ENCODE peak calls at places on chromosomes 16 and 17, in five cellular contexts. C, X, Y, J and G are unnamed samples.

GRCh38 chr17:77619851-77620250 is 338.7 kb upstream of the TNRC6C start:
- DNase-seq in C (peak; percentile 91), X (no peak), Y (peak; percentile 60), J (no peak), G (no peak)

GRCh38 chr16:1288813-1289479 is 20.5 kb upstream of the UBE2I start:
- DNase-seq in C (no peak), X (no peak), Y (no peak), J (no peak), G (peak; percentile 83)

GRCh38 chr16:8655184-8655717 is 19.2 kb upstream of the ABAT start:
- DNase-seq in C (peak; percentile 63), X (no peak), Y (no peak), J (peak; percentile 40), G (peak; percentile 27)

GRCh38 chr17:47317119-47317518 is 6.6 kb upstream of the EFCAB13 start:
- DNase-seq in C (no peak), X (no peak), Y (peak; percentile 66), J (no peak), G (no peak)

GRCh38 chr17:76869878-76870714 is 1.9 kb downstream of the MGAT5B start:
- DNase-seq in C (peak; percentile 26), X (no peak), Y (no peak), J (no peak), G (no peak)

GRCh38 chr16:16166952-16167351 is 56.3 kb downstream of the ABCC6 start:
- DNase-seq in C (no peak), X (no peak), Y (no peak), J (no peak), G (no peak)

GRCh38 chr17:45311762-45312476 is 4.9 kb downstream of the MAP3K14 start:
- DNase-seq in C (peak; percentile 69), X (peak; percentile 93), Y (no peak), J (peak; percentile 82), G (no peak)

GRCh38 chr17:65037157-65037556 is 19.4 kb downstream of the GNA13 start:
- DNase-seq in C (no peak), X (no peak), Y (no peak), J (no peak), G (no peak)

GRCh38 chr17:72408641-72409040 is 287.8 kb downstream of the SOX9 start:
- DNase-seq in C (no peak), X (no peak), Y (no peak), J (no peak), G (no peak)

GRCh38 chr17:18968945-18969887 is 17.3 kb downstream of the SLC5A10 start:
- DNase-seq in C (no peak), X (no peak), Y (no peak), J (peak; percentile 81), G (no peak)

GRCh38 chr16:54991525-54991924 is 60.9 kb downstream of the IRX5 start:
- DNase-seq in C (no peak), X (no peak), Y (no peak), J (no peak), G (no peak)

GRCh38 chr17:40501499-40501911 is at the start of gene TNS4:
- DNase-seq in C (no peak), X (no peak), Y (no peak), J (peak; percentile 66), G (peak; percentile 59)

GRCh38 chr16:65509172-65509571 is 387.3 kb upstream of the CDH11 start:
- DNase-seq in C (no peak), X (no peak), Y (no peak), J (no peak), G (no peak)

GRCh38 chr16:7967986-7968509 is 622.3 kb downstream of the TMEM114 start:
- DNase-seq in C (no peak), X (no peak), Y (no peak), J (no peak), G (no peak)

GRCh38 chr16:27179500-27180072 is 23.7 kb upstream of the KDM8 start:
- DNase-seq in C (peak; percentile 76), X (peak; percentile 91), Y (peak; percentile 16), J (peak; percentile 88), G (no peak)

GRCh38 chr17:15384142-15384803 is 42.9 kb upstream of the TEKT3 start:
- DNase-seq in C (no peak), X (no peak), Y (no peak), J (no peak), G (no peak)

GRCh38 chr16:75931043-75931442 is 204.8 kb upstream of the CPHXL start:
- DNase-seq in C (peak; percentile 13), X (no peak), Y (peak; percentile 81), J (no peak), G (no peak)

GRCh38 chr16:19294156-19294649 is 8.7 kb downstream of the CLEC19A start:
- DNase-seq in C (peak; percentile 3), X (no peak), Y (no peak), J (no peak), G (no peak)

GRCh38 chr16:29645699-29646187 is 17.3 kb upstream of the SPN start:
- DNase-seq in C (peak; percentile 33), X (no peak), Y (no peak), J (no peak), G (no peak)

GRCh38 chr16:57533618-57534336 is 2.6 kb downstream of the CCDC102A start:
- DNase-seq in C (no peak), X (peak; percentile 49), Y (no peak), J (peak; percentile 34), G (no peak)

GRCh38 chr17:80287806-80288579 is 27.3 kb downstream of the RNF213 start:
- DNase-seq in C (no peak), X (no peak), Y (no peak), J (no peak), G (no peak)

GRCh38 chr17:38729886-38730525 is at the start of gene CISD3:
- DNase-seq in C (peak; percentile 75), X (peak; percentile 91), Y (no peak), J (peak; percentile 91), G (no peak)

GRCh38 chr16:46897471-46897870 is 13.3 kb downstream of the GPT2 start:
- DNase-seq in C (no peak), X (no peak), Y (no peak), J (no peak), G (no peak)

GRCh38 chr17:3946711-3947235 is 17.5 kb downstream of the ATP2A3 start:
- DNase-seq in C (no peak), X (no peak), Y (no peak), J (no peak), G (no peak)

GRCh38 chr17:75535119-75535537 is 9.6 kb downstream of the LLGL2 start:
- DNase-seq in C (no peak), X (no peak), Y (no peak), J (peak; percentile 53), G (no peak)

GRCh38 chr17:2792541-2793169 is 3.6 kb upstream of the RAP1GAP2 start:
- DNase-seq in C (no peak), X (no peak), Y (no peak), J (no peak), G (no peak)

GRCh38 chr17:43014946-43015519 is 7.2 kb downstream of the VAT1 start:
- DNase-seq in C (peak; percentile 26), X (no peak), Y (no peak), J (no peak), G (no peak)

GRCh38 chr16:53089434-53090270 is 34.9 kb downstream of the CHD9 start:
- DNase-seq in C (peak; percentile 30), X (peak; percentile 90), Y (peak; percentile 55), J (no peak), G (no peak)

GRCh38 chr17:67211742-67212141 is 33.3 kb downstream of the HELZ start:
- DNase-seq in C (peak; percentile 72), X (no peak), Y (no peak), J (no peak), G (no peak)

GRCh38 chr17:65277576-65277975 is 140.4 kb downstream of the RGS9 start:
- DNase-seq in C (peak; percentile 72), X (no peak), Y (peak; percentile 57), J (no peak), G (no peak)

GRCh38 chr17:66947311-66947710 is 17.2 kb upstream of the CACNG4 start:
- DNase-seq in C (no peak), X (no peak), Y (no peak), J (no peak), G (peak; percentile 59)

GRCh38 chr16:12617401-12617819 is 186.3 kb downstream of the CPPED1 start:
- DNase-seq in C (no peak), X (no peak), Y (no peak), J (no peak), G (no peak)

GRCh38 chr17:77881545-77881944 is 77.0 kb upstream of the TNRC6C start:
- DNase-seq in C (peak; percentile 92), X (peak; percentile 64), Y (peak; percentile 58), J (peak; percentile 67), G (no peak)

GRCh38 chr16:89334461-89334860 is 117.0 kb downstream of the ZNF778 start:
- DNase-seq in C (no peak), X (no peak), Y (no peak), J (no peak), G (no peak)

GRCh38 chr16:86755571-86756006 is 177.2 kb downstream of the FOXL1 start:
- DNase-seq in C (no peak), X (no peak), Y (no peak), J (no peak), G (no peak)

GRCh38 chr16:88088161-88088581 is 136.9 kb downstream of the BANP start:
- DNase-seq in C (no peak), X (no peak), Y (no peak), J (no peak), G (peak; percentile 80)
- TF ChIP-seq CTCF in C (no peak), X (no peak), Y (no peak), J (no peak), G (no peak)

GRCh38 chr17:17784599-17785264 is 52.1 kb downstream of the SREBF1 start:
- DNase-seq in C (peak; percentile 52), X (no peak), Y (no peak), J (peak; percentile 43), G (peak; percentile 81)
- TF ChIP-seq CTCF in C (peak; percentile 52), X (no peak), Y (peak; percentile 36), J (no peak), G (peak; percentile 44)

DNA sequence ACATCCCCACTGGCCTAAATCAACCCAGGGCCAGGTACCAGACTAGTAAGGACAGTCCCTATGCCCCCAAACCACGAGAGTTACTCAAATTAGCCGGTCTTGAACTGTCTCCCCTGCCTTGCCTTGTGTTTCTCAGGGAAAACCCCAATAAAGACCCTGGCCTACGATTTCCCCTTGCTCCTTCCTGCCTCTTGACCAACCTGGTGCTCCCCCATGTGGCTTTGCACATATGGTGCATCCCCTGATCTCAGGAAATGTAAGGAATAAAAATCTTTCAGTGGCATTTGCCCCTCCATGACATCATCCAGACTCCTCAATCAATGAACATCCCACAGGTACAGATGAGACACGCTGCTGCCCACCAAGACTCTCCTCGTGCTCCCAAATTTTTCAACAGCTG is 87.9 kb downstream of the ZNF18 start:
- DNase-seq in C (no peak), X (no peak), Y (no peak), J (no peak), G (no peak)
- TF ChIP-seq CTCF in C (no peak), X (no peak), Y (no peak), J (no peak), G (peak; percentile 26)

DNA sequence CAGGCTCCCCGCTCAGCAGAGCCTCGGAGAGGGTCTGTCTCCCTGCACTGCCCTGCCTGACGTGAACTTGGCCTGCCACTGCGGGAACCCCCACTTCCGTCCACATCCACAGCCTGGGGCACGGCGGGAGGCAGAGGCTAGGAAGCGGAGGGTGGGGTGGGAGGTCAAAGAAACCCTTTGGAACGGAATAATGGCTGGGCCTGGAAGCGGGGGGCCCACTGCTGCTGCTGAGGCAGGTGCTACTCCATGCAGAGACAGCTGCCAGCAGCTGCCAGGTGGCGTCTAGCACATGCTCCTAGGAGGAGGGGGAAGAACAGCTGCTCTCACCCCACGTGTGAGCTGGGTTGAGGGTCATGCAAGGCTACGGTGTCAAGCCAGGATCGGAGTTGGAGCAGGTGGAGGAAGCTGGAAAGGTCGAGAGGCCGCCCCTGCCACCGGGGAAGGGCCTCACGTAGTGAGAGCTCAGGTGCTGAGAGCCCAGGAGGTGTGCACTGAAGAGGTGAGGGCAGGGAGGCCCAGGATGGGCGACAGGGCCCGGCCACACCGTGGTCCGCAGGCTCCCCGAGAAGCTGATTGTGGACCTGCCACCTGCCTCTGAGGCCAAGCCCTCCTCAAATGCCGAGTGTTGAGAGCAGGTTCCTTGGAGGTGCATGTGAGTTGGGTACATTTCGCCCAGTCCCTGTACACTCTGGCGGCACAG is 9.8 kb downstream of the FSCN2 start:
- DNase-seq in C (no peak), X (no peak), Y (no peak), J (no peak), G (no peak)
- TF ChIP-seq CTCF in C (no peak), X (no peak), Y (no peak), J (no peak), G (peak; percentile 29)